ENCODE peak calls at places on chromosomes 6 and 20, in ten cellular contexts. B is GM12878; L is astrocyte of the spinal cord; P is adrenal gland; Z is choroid plexus epithelial cell; J is BJ; I is progenitor cell of endocrine pancreas; S is A673; C is CD4-positive, alpha-beta T cell; K is tibial artery. U is an unnamed sample.

GRCh38 chr6:107290491-107290890 is 168.9 kb downstream of the PDSS2 start:
- DNase-seq in B (no peak), C (no peak), J (no peak), S (no peak), I (no peak), P (no peak), Z (no peak), L (no peak), K (no peak), U (no peak)

GRCh38 chr6:26205625-26206574 is 118.7 kb downstream of the HFE start:
- DNase-seq in B (no peak), I (no peak), S (peak), C (no peak), K (no peak), L (peak), J (no peak), P (no peak), Z (peak), U (no peak)

GRCh38 chr6:135088818-135089809 is 34.5 kb upstream of the HBS1L start:
- DNase-seq in L (peak), S (peak), B (peak), P (no peak), J (peak), I (no peak), Z (peak), C (no peak), K (no peak), U (no peak)

GRCh38 chr6:27078734-27079357 is 168.7 kb upstream of the PRSS16 start:
- DNase-seq in J (peak), S (peak), B (peak), P (peak), I (no peak), C (peak), L (peak), Z (peak), K (no peak), U (no peak)

GRCh38 chr6:169222126-169222525 is 31.5 kb downstream of the THBS2 start:
- DNase-seq in C (no peak), I (no peak), K (no peak), L (no peak), Z (no peak), P (no peak), J (no peak), B (no peak), S (no peak), U (no peak)

GRCh38 chr6:41756354-41756753 is 9.2 kb upstream of the PGC start:
- DNase-seq in J (no peak), B (no peak), Z (no peak), I (no peak), C (no peak), S (no peak), L (no peak), P (no peak), K (no peak), U (no peak)

GRCh38 chr6:36938536-36938935 is 16.0 kb upstream of the PI16 start:
- DNase-seq in I (no peak), C (no peak), P (no peak), K (no peak), B (no peak), Z (peak), S (no peak), L (peak), J (no peak), U (no peak)

GRCh38 chr20:35901678-35902544 is 52.4 kb downstream of the SCAND1 start:
- DNase-seq in B (no peak), C (no peak), I (no peak), L (peak), J (peak), K (no peak), S (peak), Z (peak), P (no peak), U (no peak)

GRCh38 chr20:48797850-48798747 is 29.7 kb downstream of the PREX1 start:
- DNase-seq in Z (no peak), J (no peak), L (no peak), P (no peak), B (no peak), I (no peak), S (no peak), K (no peak), C (no peak), U (no peak)

GRCh38 chr6:79946773-79947190 is 571 bp downstream of the ELOVL4 start:
- DNase-seq in B (no peak), I (peak), S (peak), P (peak), J (no peak), K (no peak), C (no peak), Z (peak), L (peak), U (no peak)

GRCh38 chr6:164106345-164106769 is 691.8 kb downstream of the QKI start:
- DNase-seq in L (peak), K (no peak), Z (peak), I (no peak), C (no peak), P (no peak), J (no peak), B (no peak), S (peak), U (no peak)

GRCh38 chr6:6808343-6808742 is 219.8 kb downstream of the LY86 start:
- DNase-seq in P (no peak), L (no peak), K (no peak), Z (no peak), J (no peak), B (no peak), I (no peak), C (no peak), S (no peak), U (no peak)

GRCh38 chr6:29941476-29941875 is 856 bp upstream of the HLA-A start:
- DNase-seq in B (no peak), C (no peak), I (no peak), K (no peak), P (no peak), Z (no peak), S (no peak), L (no peak), J (no peak), U (no peak)

GRCh38 chr6:2196079-2196679 is 49.2 kb downstream of the GMDS start:
- DNase-seq in P (peak), J (no peak), S (peak), L (peak), Z (peak), B (peak), I (no peak), K (no peak), C (no peak), U (no peak)

GRCh38 chr6:14059791-14060436 is 57.7 kb upstream of the CD83 start:
- DNase-seq in B (no peak), K (no peak), J (no peak), P (peak), I (no peak), Z (no peak), C (no peak), S (no peak), L (no peak), U (no peak)

GRCh38 chr6:168035098-168035660 is 37.7 kb downstream of the KIF25 start:
- DNase-seq in S (peak), B (no peak), C (no peak), Z (peak), L (peak), K (no peak), J (no peak), P (no peak), I (peak), U (peak)

GRCh38 chr20:1805161-1805581 is 90.0 kb upstream of the SIRPA start:
- DNase-seq in P (no peak), Z (no peak), K (no peak), J (no peak), L (no peak), I (no peak), C (no peak), S (no peak), B (no peak), U (peak)

GRCh38 chr6:134537146-134537555 is 219.2 kb upstream of the SGK1 start:
- DNase-seq in B (no peak), P (no peak), Z (peak), I (no peak), L (peak), K (no peak), J (peak), S (peak), C (no peak), U (no peak)

GRCh38 chr6:106444777-106445507 is 84.4 kb downstream of the CRYBG1 start:
- DNase-seq in P (peak), L (peak), J (no peak), K (no peak), I (no peak), Z (peak), C (no peak), B (peak), S (peak), U (no peak)

GRCh38 chr20:4633780-4634179 is 87.9 kb upstream of the PRND start:
- DNase-seq in L (peak), S (peak), K (no peak), J (peak), P (no peak), C (no peak), B (no peak), I (no peak), Z (peak), U (no peak)

GRCh38 chr6:44254957-44255808 is 2.1 kb downstream of the SLC35B2 start:
- DNase-seq in L (no peak), Z (no peak), B (no peak), J (no peak), P (no peak), I (no peak), S (peak), K (no peak), C (no peak), U (no peak)

GRCh38 chr6:52876056-52876787 is 33.3 kb downstream of the GSTA3 start:
- DNase-seq in J (no peak), B (no peak), K (no peak), I (no peak), C (no peak), L (no peak), Z (peak), P (no peak), S (no peak), U (no peak)

GRCh38 chr6:110549277-110549676 is 72.9 kb upstream of the SLC22A16 start:
- DNase-seq in B (no peak), Z (no peak), P (no peak), L (no peak), S (no peak), K (no peak), I (no peak), C (no peak), J (no peak), U (no peak)

GRCh38 chr20:8862092-8862491 is 206.8 kb upstream of the PLCB4 start:
- DNase-seq in I (no peak), P (no peak), S (no peak), J (no peak), B (no peak), Z (no peak), L (no peak), C (no peak), K (no peak), U (no peak)

GRCh38 chr6:132390451-132390850 is 10.8 kb downstream of the MOXD1 start:
- DNase-seq in K (no peak), B (no peak), Z (no peak), I (no peak), S (no peak), L (no peak), C (no peak), P (no peak), J (no peak), U (no peak)

GRCh38 chr20:3045042-3045815 is 623 bp upstream of the MRPS26 start:
- DNase-seq in B (no peak), C (peak), J (peak), I (no peak), L (peak), Z (peak), S (no peak), K (peak), P (peak), U (no peak)

GRCh38 chr6:46642928-46643751 is 9.5 kb downstream of the CYP39A1 start:
- DNase-seq in I (no peak), K (no peak), S (no peak), P (no peak), J (no peak), B (no peak), Z (no peak), C (no peak), L (no peak), U (no peak)

GRCh38 chr6:118890997-118891790 is 2.8 kb upstream of the ASF1A start:
- DNase-seq in K (no peak), L (no peak), C (no peak), J (no peak), P (no peak), I (no peak), B (no peak), S (no peak), Z (no peak), U (no peak)

GRCh38 chr6:105051941-105052471 is 95.1 kb downstream of the LIN28B start:
- DNase-seq in P (no peak), B (no peak), S (peak), L (no peak), J (no peak), K (no peak), Z (peak), I (no peak), C (no peak), U (no peak)

GRCh38 chr6:82251942-82252341 is 4.4 kb upstream of the IBTK start:
- DNase-seq in L (peak), J (no peak), K (no peak), S (peak), B (no peak), C (no peak), Z (peak), I (no peak), P (no peak), U (no peak)

GRCh38 chr20:46093531-46093930 is 3.8 kb upstream of the NCOA5 start:
- DNase-seq in J (no peak), C (no peak), L (peak), I (no peak), K (no peak), B (no peak), P (no peak), S (no peak), Z (no peak), U (no peak)
- TF ChIP-seq CTCF in J (no peak), C (no peak), L (no peak), I (no peak), K (no peak), B (no peak), P (no peak), S (no peak), Z (peak), U (no peak)

GRCh38 chr20:64145458-64146300 is 18.6 kb upstream of the MYT1 start:
- DNase-seq in C (no peak), L (no peak), I (no peak), J (no peak), S (no peak), K (peak), Z (no peak), P (no peak), B (no peak), U (no peak)
- TF ChIP-seq CTCF in C (no peak), L (peak), I (no peak), J (no peak), S (peak), K (no peak), Z (peak), P (no peak), B (peak), U (peak)

GRCh38 chr6:160767647-160768019 is 65.6 kb downstream of the PLG start:
- DNase-seq in L (no peak), B (no peak), I (no peak), S (no peak), C (no peak), P (no peak), K (no peak), Z (no peak), J (no peak), U (no peak)
- TF ChIP-seq CTCF in L (no peak), B (no peak), I (no peak), S (no peak), C (no peak), P (no peak), K (no peak), Z (no peak), J (no peak), U (peak)

DNA sequence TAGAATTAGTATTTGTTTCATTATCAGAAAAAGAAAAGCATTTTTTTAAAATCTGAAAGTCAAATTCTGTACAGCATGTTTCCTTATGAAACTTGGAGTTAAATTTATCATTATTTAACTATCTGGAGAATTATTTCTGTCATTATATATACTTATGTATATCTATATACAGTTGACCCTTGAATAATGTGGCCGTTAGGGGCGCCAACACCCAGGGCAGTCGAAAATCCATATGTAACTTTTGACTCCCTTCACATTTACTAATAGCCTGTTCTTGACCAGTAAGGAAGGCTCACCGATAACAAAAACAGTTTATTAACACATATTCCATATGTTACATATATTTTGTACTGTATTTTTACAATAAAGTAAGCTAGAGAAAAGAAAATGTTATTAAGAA is 341.2 kb downstream of the ADGRB3 start:
- DNase-seq in I (no peak), B (no peak), S (no peak), P (no peak), K (no peak), Z (no peak), C (no peak), L (no peak), J (no peak), U (no peak)
- TF ChIP-seq CTCF in I (peak), B (peak), S (no peak), P (no peak), K (no peak), Z (peak), C (no peak), L (no peak), J (no peak), U (peak)

DNA sequence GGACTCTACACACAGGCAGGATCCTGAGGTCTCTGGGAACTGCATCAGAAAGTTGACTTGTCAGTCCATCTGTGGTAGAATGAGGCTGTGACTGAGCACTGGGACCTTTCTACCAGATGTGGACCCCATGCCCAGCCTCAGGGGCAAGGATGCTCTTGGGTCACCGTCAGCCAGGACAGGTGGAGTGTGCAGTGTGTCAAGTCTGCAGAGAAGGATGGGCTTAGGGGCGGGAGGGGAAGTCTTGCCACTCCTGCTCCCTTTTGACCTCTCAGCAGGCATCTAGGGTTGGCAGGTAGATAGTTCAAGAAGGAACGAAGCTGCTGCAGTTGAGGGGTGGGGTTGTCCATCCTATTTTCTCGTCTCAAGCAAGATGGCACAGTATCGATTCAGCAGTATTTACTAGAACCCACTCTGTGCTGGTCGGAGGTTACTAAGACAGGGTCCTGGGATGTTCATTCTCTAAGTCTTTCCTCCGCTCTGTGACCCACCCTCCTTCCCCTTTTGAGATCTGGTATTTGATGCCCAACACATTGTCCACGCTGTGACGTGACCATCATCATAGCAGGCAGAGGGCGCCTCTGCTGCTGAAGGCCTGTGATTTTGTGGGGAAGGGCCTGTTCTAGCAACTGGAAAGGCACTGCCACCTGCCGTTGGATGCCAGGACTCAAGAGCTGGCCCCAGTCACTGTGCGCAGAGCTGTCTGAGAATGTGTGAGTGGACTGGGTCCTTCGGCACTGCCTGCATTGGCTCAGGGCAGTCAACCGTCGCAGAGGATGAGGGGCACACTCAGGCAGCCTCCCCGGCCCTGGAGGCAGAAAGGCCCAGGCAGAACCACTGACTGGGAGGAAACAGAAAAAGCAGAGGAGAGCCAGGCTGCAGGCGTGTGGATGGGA is 23.2 kb downstream of the RBCK1 start:
- DNase-seq in L (peak), I (peak), C (peak), J (no peak), Z (peak), K (peak), B (no peak), S (peak), P (peak), U (no peak)
- TF ChIP-seq CTCF in L (peak), I (peak), C (peak), J (peak), Z (peak), K (peak), B (peak), S (peak), P (peak), U (peak)

GRCh38 chr20:32511358-32512046 is 73.6 kb downstream of the NOL4L start:
- DNase-seq in K (no peak), S (no peak), I (no peak), J (no peak), Z (no peak), B (no peak), C (no peak), L (no peak), P (no peak), U (no peak)

GRCh38 chr20:32509639-32510066 is 75.5 kb downstream of the NOL4L start:
- DNase-seq in S (no peak), Z (no peak), L (no peak), C (peak), J (peak), B (no peak), K (no peak), P (no peak), I (no peak), U (no peak)

GRCh38 chr20:32508775-32509119 is 76.4 kb downstream of the NOL4L start:
- DNase-seq in S (no peak), B (no peak), K (no peak), J (no peak), P (no peak), Z (no peak), L (no peak), I (no peak), C (no peak), U (no peak)

GRCh38 chr20:32510601-32511357 is 74.4 kb downstream of the NOL4L start:
- DNase-seq in L (no peak), J (no peak), S (no peak), P (no peak), B (no peak), K (no peak), C (no peak), Z (peak), I (peak), U (no peak)

DNA sequence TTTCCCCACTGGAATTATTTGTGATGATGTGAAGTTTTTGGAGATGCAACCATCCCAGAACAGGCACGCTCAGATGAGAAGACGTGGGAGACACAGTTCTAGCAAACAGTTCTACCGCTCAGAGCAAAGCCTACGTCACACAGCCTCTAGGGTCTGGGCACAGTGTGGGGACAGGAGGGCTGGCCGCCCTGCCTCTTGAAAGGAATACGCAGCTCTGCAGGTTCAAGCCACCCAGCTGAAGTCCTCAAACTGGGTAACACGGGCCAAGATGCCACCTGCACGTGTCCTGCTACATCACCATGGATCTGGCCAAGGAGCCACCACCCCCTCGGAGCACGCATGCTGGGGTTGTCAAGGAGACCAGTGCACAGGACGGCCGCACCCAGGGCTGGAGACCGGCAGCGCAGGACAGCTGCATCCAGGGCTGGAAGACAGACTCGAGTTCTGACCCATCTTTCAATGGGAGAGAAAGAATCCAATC is 75.0 kb downstream of the NOL4L start:
- DNase-seq in K (no peak), L (no peak), Z (no peak), C (no peak), S (no peak), J (no peak), B (no peak), P (no peak), I (peak), U (no peak)
- TF ChIP-seq CTCF in K (no peak), L (no peak), Z (no peak), C (no peak), S (no peak), J (no peak), B (no peak), P (no peak), I (no peak), U (no peak)

GRCh38 chr6:127606131-127606562 is 29.2 kb downstream of the C6orf58 start:
- DNase-seq in S (peak), K (no peak), J (no peak), B (no peak), L (peak), I (no peak), C (no peak), P (no peak), Z (peak), U (no peak)
- TF ChIP-seq CTCF in S (peak), K (no peak), J (peak), B (no peak), L (peak), I (peak), C (no peak), P (no peak), Z (peak), U (peak)